ENCODE peak calls at places on chromosomes 4 and X, in five cellular contexts. One of them, this sample, is unnamed. For H3K36me3, the result is how much of the 10 kb centered on the place peaks cover.

GRCh38 chr4:91957963-91958362 is 345.8 kb upstream of the GRID2 start:
- DNase-seq in body of pancreas: no peak
- DNase-seq in heart left ventricle: no peak
- DNase-seq in GM23338: no peak
- DNase-seq in cardiac muscle cell: no peak
- DNase-seq in this sample: no peak

GRCh38 chr4:187992971-187993370 is 2.6 kb upstream of the ZFP42 start:
- DNase-seq in body of pancreas: no peak
- DNase-seq in heart left ventricle: no peak
- DNase-seq in GM23338: peak
- DNase-seq in cardiac muscle cell: no peak
- DNase-seq in this sample: no peak

GRCh38 chr4:60039908-60040307 is 1160.2 kb upstream of the ADGRL3 start:
- DNase-seq in GM23338: no peak
- DNase-seq in cardiac muscle cell: no peak
- DNase-seq in heart left ventricle: no peak
- DNase-seq in body of pancreas: no peak
- DNase-seq in this sample: peak

GRCh38 chr4:108559911-108560310 is 60.5 kb upstream of the RPL34 start:
- DNase-seq in heart left ventricle: no peak
- DNase-seq in GM23338: no peak
- DNase-seq in cardiac muscle cell: no peak
- DNase-seq in body of pancreas: no peak
- DNase-seq in this sample: no peak

GRCh38 chr4:52912608-52913007 is 50.5 kb downstream of the RASL11B start:
- DNase-seq in body of pancreas: no peak
- DNase-seq in cardiac muscle cell: no peak
- DNase-seq in heart left ventricle: no peak
- DNase-seq in GM23338: no peak
- DNase-seq in this sample: no peak

GRCh38 chrX:107750263-107750662 is 25.3 kb downstream of the TSC22D3 start:
- DNase-seq in cardiac muscle cell: no peak
- DNase-seq in heart left ventricle: no peak
- DNase-seq in GM23338: peak
- DNase-seq in body of pancreas: no peak
- DNase-seq in this sample: no peak

GRCh38 chr4:152536545-152537182 is 772 bp upstream of the FBXW7 start:
- DNase-seq in cardiac muscle cell: peak
- DNase-seq in heart left ventricle: peak
- DNase-seq in GM23338: peak
- DNase-seq in body of pancreas: no peak
- DNase-seq in this sample: peak

GRCh38 chr4:101790521-101791188 is at the start of gene BANK1:
- DNase-seq in heart left ventricle: peak
- DNase-seq in body of pancreas: peak
- DNase-seq in cardiac muscle cell: peak
- DNase-seq in GM23338: peak
- DNase-seq in this sample: peak

GRCh38 chr4:6562931-6563901 is 11.8 kb upstream of the MAN2B2 start:
- DNase-seq in GM23338: peak
- DNase-seq in heart left ventricle: no peak
- DNase-seq in cardiac muscle cell: peak
- DNase-seq in body of pancreas: no peak
- DNase-seq in this sample: peak

GRCh38 chr4:190019023-190019858 is 7.8 kb downstream of the FRG2 start:
- DNase-seq in heart left ventricle: no peak
- DNase-seq in cardiac muscle cell: no peak
- DNase-seq in body of pancreas: no peak
- DNase-seq in GM23338: peak
- DNase-seq in this sample: no peak

GRCh38 chr4:156884183-156884582 is 87.4 kb downstream of the PDGFC start:
- DNase-seq in GM23338: no peak
- DNase-seq in body of pancreas: no peak
- DNase-seq in heart left ventricle: no peak
- DNase-seq in cardiac muscle cell: no peak
- DNase-seq in this sample: peak

GRCh38 chr4:85147481-85148076 is 181.1 kb upstream of the WDFY3 start:
- DNase-seq in heart left ventricle: peak
- DNase-seq in cardiac muscle cell: peak
- DNase-seq in body of pancreas: peak
- DNase-seq in GM23338: peak
- DNase-seq in this sample: peak

GRCh38 chr4:33073811-33074210 is 2353.6 kb downstream of the PCDH7 start:
- DNase-seq in GM23338: peak
- DNase-seq in body of pancreas: no peak
- DNase-seq in cardiac muscle cell: peak
- DNase-seq in heart left ventricle: no peak
- DNase-seq in this sample: no peak

GRCh38 chr4:84467601-84468000 is 31.5 kb downstream of the NKX6-1 start:
- DNase-seq in cardiac muscle cell: no peak
- DNase-seq in heart left ventricle: no peak
- DNase-seq in body of pancreas: no peak
- DNase-seq in GM23338: no peak
- DNase-seq in this sample: no peak

GRCh38 chrX:147899715-147900114 is 12.0 kb upstream of the FMR1 start:
- DNase-seq in cardiac muscle cell: no peak
- DNase-seq in heart left ventricle: no peak
- DNase-seq in GM23338: no peak
- DNase-seq in body of pancreas: no peak
- DNase-seq in this sample: peak

GRCh38 chr4:123673971-123674370 is 277.4 kb downstream of the SPRY1 start:
- DNase-seq in body of pancreas: no peak
- DNase-seq in cardiac muscle cell: no peak
- DNase-seq in heart left ventricle: no peak
- DNase-seq in GM23338: no peak
- DNase-seq in this sample: peak

GRCh38 chrX:129139837-129140679 is 383.2 kb downstream of the SMARCA1 start:
- DNase-seq in body of pancreas: peak
- DNase-seq in cardiac muscle cell: no peak
- DNase-seq in heart left ventricle: no peak
- DNase-seq in GM23338: no peak
- DNase-seq in this sample: no peak

GRCh38 chr4:15043922-15044321 is 41.6 kb downstream of the CPEB2 start:
- DNase-seq in body of pancreas: no peak
- DNase-seq in heart left ventricle: no peak
- DNase-seq in cardiac muscle cell: no peak
- DNase-seq in GM23338: no peak
- DNase-seq in this sample: no peak

GRCh38 chr4:54908744-54909143 is 216.7 kb downstream of the KDR start:
- DNase-seq in cardiac muscle cell: no peak
- DNase-seq in heart left ventricle: no peak
- DNase-seq in GM23338: no peak
- DNase-seq in body of pancreas: no peak
- DNase-seq in this sample: no peak

GRCh38 chr4:20122198-20122988 is 129.3 kb upstream of the SLIT2 start:
- DNase-seq in GM23338: no peak
- DNase-seq in heart left ventricle: no peak
- DNase-seq in cardiac muscle cell: no peak
- DNase-seq in body of pancreas: no peak
- DNase-seq in this sample: no peak

GRCh38 chrX:150536455-150537116 is 31.8 kb upstream of the MTM1 start:
- DNase-seq in heart left ventricle: no peak
- DNase-seq in cardiac muscle cell: no peak
- DNase-seq in body of pancreas: peak
- DNase-seq in GM23338: peak
- DNase-seq in this sample: no peak

GRCh38 chr4:87049508-87049907 is 114.7 kb downstream of the AFF1 start:
- DNase-seq in body of pancreas: no peak
- DNase-seq in heart left ventricle: no peak
- DNase-seq in GM23338: no peak
- DNase-seq in cardiac muscle cell: no peak
- DNase-seq in this sample: no peak

GRCh38 chr4:15920723-15921591 is 17.6 kb downstream of the FGFBP1 start:
- DNase-seq in cardiac muscle cell: peak
- DNase-seq in GM23338: no peak
- DNase-seq in body of pancreas: peak
- DNase-seq in heart left ventricle: no peak
- DNase-seq in this sample: peak

GRCh38 chr4:145829629-145830395 is 108.8 kb downstream of the ZNF827 start:
- DNase-seq in GM23338: no peak
- DNase-seq in body of pancreas: no peak
- DNase-seq in cardiac muscle cell: no peak
- DNase-seq in heart left ventricle: no peak
- DNase-seq in this sample: no peak

GRCh38 chr4:47852121-47852520 is 14.3 kb upstream of the CORIN start:
- DNase-seq in cardiac muscle cell: no peak
- DNase-seq in body of pancreas: no peak
- DNase-seq in GM23338: no peak
- DNase-seq in heart left ventricle: no peak
- DNase-seq in this sample: no peak

GRCh38 chr4:149173241-149174013 is 642.2 kb downstream of the IQCM start:
- DNase-seq in body of pancreas: no peak
- DNase-seq in GM23338: no peak
- DNase-seq in heart left ventricle: no peak
- DNase-seq in cardiac muscle cell: no peak
- DNase-seq in this sample: no peak

GRCh38 chrX:81577028-81577427 is 375.1 kb downstream of the SH3BGRL start:
- DNase-seq in body of pancreas: no peak
- DNase-seq in GM23338: no peak
- DNase-seq in cardiac muscle cell: no peak
- DNase-seq in heart left ventricle: no peak
- DNase-seq in this sample: no peak

GRCh38 chr4:121308328-121308663 is 72.5 kb downstream of the QRFPR start:
- DNase-seq in GM23338: no peak
- DNase-seq in heart left ventricle: no peak
- DNase-seq in cardiac muscle cell: no peak
- DNase-seq in body of pancreas: no peak
- DNase-seq in this sample: peak

GRCh38 chr4:48462363-48462762 is 20.8 kb upstream of the SLC10A4 start:
- DNase-seq in GM23338: no peak
- DNase-seq in body of pancreas: no peak
- DNase-seq in heart left ventricle: no peak
- DNase-seq in cardiac muscle cell: no peak
- DNase-seq in this sample: no peak

GRCh38 chr4:76758290-76758882 is 139.6 kb downstream of the SOWAHB start:
- DNase-seq in GM23338: peak
- DNase-seq in heart left ventricle: no peak
- DNase-seq in cardiac muscle cell: peak
- DNase-seq in body of pancreas: peak
- DNase-seq in this sample: peak

DNA sequence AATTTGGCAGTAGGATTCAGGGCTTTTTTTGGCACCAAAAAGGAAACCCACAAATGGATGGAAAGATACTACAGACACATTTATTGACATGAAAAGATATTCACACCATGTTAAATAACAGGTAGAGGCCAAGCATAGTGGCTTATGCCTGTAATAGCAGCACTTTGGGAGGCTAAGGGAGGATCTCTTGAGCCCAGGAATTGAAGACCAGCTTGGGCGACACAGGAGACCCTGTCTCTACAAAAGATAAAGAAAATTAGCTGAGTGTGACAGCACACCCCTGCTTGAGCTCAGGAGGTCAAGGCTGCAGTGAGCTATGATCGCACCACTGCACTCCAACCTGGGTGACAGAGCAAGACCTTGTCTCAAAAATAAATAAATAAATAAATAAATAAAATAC is 60.5 kb downstream of the TNIP2 start:
- DNase-seq in heart left ventricle: no peak
- DNase-seq in GM23338: no peak
- DNase-seq in cardiac muscle cell: no peak
- DNase-seq in body of pancreas: no peak
- DNase-seq in this sample: no peak
- H3K36me3 ChIP-seq in heart left ventricle: half or more
- H3K36me3 ChIP-seq in GM23338: under half
- H3K36me3 ChIP-seq in cardiac muscle cell: half or more
- H3K36me3 ChIP-seq in body of pancreas: under half
- H3K36me3 ChIP-seq in this sample: under half

GRCh38 chrX:39163585-39163984 is 362.3 kb downstream of the MID1IP1 start:
- DNase-seq in cardiac muscle cell: no peak
- DNase-seq in heart left ventricle: no peak
- DNase-seq in body of pancreas: no peak
- DNase-seq in GM23338: no peak
- DNase-seq in this sample: no peak

GRCh38 chrX:39164212-39164611 is 363.0 kb downstream of the MID1IP1 start:
- DNase-seq in body of pancreas: no peak
- DNase-seq in cardiac muscle cell: no peak
- DNase-seq in GM23338: no peak
- DNase-seq in heart left ventricle: no peak
- DNase-seq in this sample: no peak

GRCh38 chrX:39161856-39162255 is 360.6 kb downstream of the MID1IP1 start:
- DNase-seq in heart left ventricle: no peak
- DNase-seq in GM23338: no peak
- DNase-seq in cardiac muscle cell: no peak
- DNase-seq in body of pancreas: no peak
- DNase-seq in this sample: no peak

GRCh38 chrX:39165185-39165584 is 363.9 kb downstream of the MID1IP1 start:
- DNase-seq in cardiac muscle cell: no peak
- DNase-seq in heart left ventricle: no peak
- DNase-seq in GM23338: no peak
- DNase-seq in body of pancreas: no peak
- DNase-seq in this sample: no peak

GRCh38 chrX:39162322-39162721 is 361.1 kb downstream of the MID1IP1 start:
- DNase-seq in GM23338: peak
- DNase-seq in cardiac muscle cell: no peak
- DNase-seq in body of pancreas: no peak
- DNase-seq in heart left ventricle: no peak
- DNase-seq in this sample: no peak
- H3K4me3 ChIP-seq in GM23338: peak
- H3K4me3 ChIP-seq in cardiac muscle cell: no peak
- H3K4me3 ChIP-seq in body of pancreas: no peak
- H3K4me3 ChIP-seq in heart left ventricle: no peak
- H3K4me3 ChIP-seq in this sample: no peak

GRCh38 chr4:82578935-82579334 is 17.1 kb upstream of the TMEM150C start:
- DNase-seq in body of pancreas: no peak
- DNase-seq in GM23338: peak
- DNase-seq in cardiac muscle cell: no peak
- DNase-seq in heart left ventricle: no peak
- DNase-seq in this sample: no peak
- TF ChIP-seq CTCF in body of pancreas: no peak
- TF ChIP-seq CTCF in GM23338: peak
- TF ChIP-seq CTCF in cardiac muscle cell: peak
- TF ChIP-seq CTCF in heart left ventricle: no peak
- TF ChIP-seq CTCF in this sample: peak

GRCh38 chr4:27759621-27760020 is 899.0 kb downstream of the STIM2 start:
- DNase-seq in cardiac muscle cell: no peak
- DNase-seq in GM23338: no peak
- DNase-seq in heart left ventricle: no peak
- DNase-seq in body of pancreas: no peak
- DNase-seq in this sample: peak
- H3K36me3 ChIP-seq in cardiac muscle cell: under half
- H3K36me3 ChIP-seq in GM23338: under half
- H3K36me3 ChIP-seq in heart left ventricle: under half
- H3K36me3 ChIP-seq in body of pancreas: under half
- H3K36me3 ChIP-seq in this sample: under half

GRCh38 chr4:1872918-1873269 is 1.7 kb downstream of the NSD2 start:
- DNase-seq in cardiac muscle cell: no peak
- DNase-seq in GM23338: no peak
- DNase-seq in body of pancreas: no peak
- DNase-seq in heart left ventricle: no peak
- DNase-seq in this sample: peak
- H3K4me3 ChIP-seq in cardiac muscle cell: peak
- H3K4me3 ChIP-seq in GM23338: peak
- H3K4me3 ChIP-seq in body of pancreas: no peak
- H3K4me3 ChIP-seq in heart left ventricle: peak
- H3K4me3 ChIP-seq in this sample: no peak